ENCODE peak calls at places on chromosomes 7 and 10, in five cellular contexts. A, U, G, W and R are unnamed samples.

GRCh38 chr10:69180525-69181204 is 631 bp downstream of the SUPV3L1 start:
- DNase-seq in A (peak), U (no peak), G (no peak), W (peak), R (no peak)

GRCh38 chr10:14611971-14612693 is 162.6 kb downstream of the FAM107B start:
- DNase-seq in A (no peak), U (no peak), G (no peak), W (no peak), R (no peak)

GRCh38 chr10:1737222-1738061 is at the start of gene ADARB2:
- DNase-seq in A (peak), U (no peak), G (peak), W (peak), R (peak)

GRCh38 chr10:48459270-48460147 is 145.4 kb downstream of the ARHGAP22 start:
- DNase-seq in A (peak), U (peak), G (no peak), W (no peak), R (no peak)

GRCh38 chr10:35182631-35183510 is 56.2 kb downstream of the CREM start:
- DNase-seq in A (no peak), U (no peak), G (no peak), W (no peak), R (no peak)

GRCh38 chr7:12475362-12476063 is 71.8 kb upstream of the VWDE start:
- DNase-seq in A (peak), U (no peak), G (no peak), W (no peak), R (no peak)

GRCh38 chr7:133502498-133502897 is 249.6 kb downstream of the EXOC4 start:
- DNase-seq in A (no peak), U (no peak), G (no peak), W (no peak), R (no peak)

GRCh38 chr10:122877264-122877663 is 2.1 kb downstream of the FAM24B start:
- DNase-seq in A (no peak), U (no peak), G (no peak), W (peak), R (no peak)

GRCh38 chr10:25508112-25508815 is 333.5 kb downstream of the GPR158 start:
- DNase-seq in A (no peak), U (no peak), G (no peak), W (no peak), R (no peak)

GRCh38 chr10:95864906-95865813 is 42.6 kb upstream of the CC2D2B start:
- DNase-seq in A (peak), U (no peak), G (no peak), W (peak), R (peak)

GRCh38 chr10:105023706-105024105 is 382.6 kb downstream of the SORCS3 start:
- DNase-seq in A (no peak), U (no peak), G (no peak), W (no peak), R (no peak)

GRCh38 chr10:35079267-35079666 is 10.9 kb downstream of the CUL2 start:
- DNase-seq in A (no peak), U (no peak), G (no peak), W (no peak), R (no peak)

GRCh38 chr7:39271386-39271785 is 293.7 kb downstream of the POU6F2 start:
- DNase-seq in A (no peak), U (peak), G (peak), W (no peak), R (no peak)

GRCh38 chr10:68871105-68871711 is 29.9 kb upstream of the DDX50 start:
- DNase-seq in A (peak), U (no peak), G (no peak), W (no peak), R (no peak)

GRCh38 chr10:75717126-75717916 is 285.9 kb downstream of the LRMDA start:
- DNase-seq in A (no peak), U (no peak), G (no peak), W (no peak), R (no peak)

GRCh38 chr10:133313192-133313591 is 4.5 kb downstream of the ZNF511 start:
- DNase-seq in A (no peak), U (no peak), G (no peak), W (no peak), R (no peak)

GRCh38 chr7:51451751-51452465 is 135.3 kb upstream of the COBL start:
- DNase-seq in A (peak), U (no peak), G (no peak), W (no peak), R (no peak)

GRCh38 chr10:48670978-48671913 is 13.4 kb upstream of the WDFY4 start:
- DNase-seq in A (peak), U (no peak), G (no peak), W (no peak), R (peak)

GRCh38 chr7:121071662-121072061 is 83.2 kb downstream of the CPED1 start:
- DNase-seq in A (no peak), U (no peak), G (no peak), W (no peak), R (no peak)

GRCh38 chr10:33600381-33600780 is 265.9 kb upstream of the NRP1 start:
- DNase-seq in A (no peak), U (no peak), G (no peak), W (no peak), R (no peak)

GRCh38 chr7:148261996-148262688 is 328.4 kb upstream of the C7orf33 start:
- DNase-seq in A (no peak), U (no peak), G (no peak), W (no peak), R (no peak)

GRCh38 chr7:124843336-124843735 is 77.7 kb upstream of the GPR37 start:
- DNase-seq in A (no peak), U (no peak), G (no peak), W (no peak), R (no peak)

GRCh38 chr7:149598721-149599308 is 101.2 kb upstream of the ZNF746 start:
- DNase-seq in A (no peak), U (no peak), G (no peak), W (peak), R (peak)

GRCh38 chr10:79581044-79581443 is 20.8 kb upstream of the SFTPA2 start:
- DNase-seq in A (no peak), U (no peak), G (no peak), W (no peak), R (no peak)

DNA sequence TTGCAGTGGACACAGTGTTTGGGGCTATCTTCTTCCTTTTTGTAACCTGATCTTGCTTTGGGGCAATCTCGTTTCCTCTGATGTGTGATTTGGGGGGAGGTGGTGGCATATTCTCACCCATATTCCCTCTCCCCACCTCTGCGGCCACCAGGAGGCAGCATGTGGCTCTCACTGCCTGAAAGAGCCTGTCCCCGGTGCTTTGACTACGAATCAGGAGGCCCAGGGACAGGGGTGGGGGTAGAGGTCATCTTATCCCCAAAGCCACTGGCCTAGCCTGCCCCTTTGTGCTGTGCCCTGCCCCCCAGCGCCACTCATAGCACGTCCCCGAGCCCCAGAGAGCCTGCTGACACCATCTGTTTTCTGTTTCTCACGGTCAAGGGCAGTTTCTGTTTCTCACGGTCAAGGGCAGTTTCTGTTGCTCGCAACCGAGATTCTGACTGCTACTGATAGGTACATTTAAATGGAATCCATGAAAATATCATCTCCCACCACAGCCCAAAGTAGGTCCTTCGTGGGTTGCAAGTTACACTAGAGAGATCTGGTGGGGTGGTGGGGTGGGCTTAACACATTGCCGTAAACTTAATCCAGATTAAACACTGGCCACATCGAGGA is 28.2 kb downstream of the PHYH start:
- DNase-seq in A (peak), U (peak), G (peak), W (peak), R (peak)
- TF ChIP-seq CTCF in A (peak), U (peak), G (peak), W (peak), R (peak)

GRCh38 chr7:111486472-111487142 is 75.7 kb downstream of the IMMP2L start:
- DNase-seq in A (peak), U (no peak), G (no peak), W (peak), R (peak)
- TF ChIP-seq CTCF in A (peak), U (peak), G (peak), W (peak), R (peak)

DNA sequence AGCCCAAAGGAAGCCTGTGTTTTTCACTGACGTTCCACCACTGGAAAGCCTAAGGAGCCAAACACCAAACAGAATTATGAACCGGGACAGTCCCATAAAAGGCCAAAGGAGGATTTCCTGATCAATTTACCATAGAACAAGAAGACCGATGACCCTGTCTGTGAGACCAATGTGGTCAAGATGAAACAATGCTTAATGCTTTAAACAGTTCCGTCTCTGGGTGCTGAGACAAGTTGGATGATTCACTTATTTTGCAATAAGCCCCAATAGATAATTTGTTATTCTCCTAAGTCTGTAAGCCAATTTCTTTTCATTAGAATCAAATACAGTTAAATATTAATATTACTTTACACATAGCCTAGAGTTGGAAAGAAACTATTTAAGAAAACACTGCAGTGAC is 134.9 kb downstream of the MICU1 start:
- DNase-seq in A (no peak), U (no peak), G (no peak), W (no peak), R (no peak)
- TF ChIP-seq CTCF in A (no peak), U (no peak), G (no peak), W (no peak), R (no peak)

GRCh38 chr7:143382791-143383641 is 1.9 kb downstream of the ZYX start:
- DNase-seq in A (no peak), U (peak), G (no peak), W (no peak), R (no peak)
- TF ChIP-seq CTCF in A (no peak), U (no peak), G (no peak), W (no peak), R (no peak)

GRCh38 chr10:59833810-59834209 is 72.5 kb downstream of the CCDC6 start:
- DNase-seq in A (no peak), U (no peak), G (no peak), W (no peak), R (no peak)
- TF ChIP-seq CTCF in A (no peak), U (no peak), G (no peak), W (no peak), R (peak)

GRCh38 chr10:123943307-123943706 is 51.7 kb upstream of the CPXM2 start:
- DNase-seq in A (no peak), U (no peak), G (no peak), W (no peak), R (no peak)

GRCh38 chr10:123952099-123952498 is 60.5 kb upstream of the CPXM2 start:
- DNase-seq in A (no peak), U (no peak), G (no peak), W (no peak), R (no peak)

GRCh38 chr10:123945506-123945905 is 53.9 kb upstream of the CPXM2 start:
- DNase-seq in A (no peak), U (no peak), G (no peak), W (no peak), R (no peak)

GRCh38 chr10:123944661-123945060 is 53.1 kb upstream of the CPXM2 start:
- DNase-seq in A (no peak), U (no peak), G (no peak), W (no peak), R (no peak)

DNA sequence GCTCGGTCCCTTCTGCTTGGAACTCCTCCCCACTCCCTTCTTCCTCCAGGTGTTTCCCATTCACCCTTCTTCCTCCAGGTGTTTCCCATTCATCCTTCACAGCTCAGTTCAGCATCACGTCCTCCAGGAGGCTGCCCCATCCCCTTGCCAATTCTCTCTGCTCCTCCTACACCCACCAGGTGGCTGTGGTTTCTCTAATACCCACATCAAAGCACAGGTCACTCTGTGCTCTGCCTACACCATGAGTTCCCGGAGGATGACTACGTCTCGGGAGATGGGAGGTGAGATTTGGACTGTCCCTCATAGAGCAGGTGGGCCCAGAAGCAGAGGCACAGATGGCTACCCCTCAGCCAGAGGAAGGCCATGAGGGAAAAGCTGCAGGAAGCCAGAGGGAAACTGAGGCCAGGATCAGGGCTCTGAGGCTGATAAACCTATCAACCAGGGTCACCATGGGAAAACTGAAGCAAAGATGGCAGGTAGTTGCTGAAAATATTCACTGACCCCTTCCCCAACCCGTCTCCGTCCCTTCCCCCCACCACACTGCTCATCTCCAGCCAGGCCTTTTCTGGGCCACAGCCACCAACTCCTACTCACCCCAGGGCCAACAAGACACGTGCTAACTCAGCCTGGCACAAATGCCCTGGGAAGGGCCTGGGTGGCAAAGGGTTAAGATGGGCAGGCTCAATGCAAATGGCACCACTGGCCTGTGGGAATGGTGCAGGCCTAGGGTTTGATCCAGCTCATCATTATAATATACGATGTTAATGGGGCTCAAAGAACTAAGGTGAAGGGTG is 56.6 kb upstream of the CPXM2 start:
- DNase-seq in A (no peak), U (no peak), G (no peak), W (no peak), R (no peak)
- TF ChIP-seq CTCF in A (no peak), U (no peak), G (no peak), W (no peak), R (no peak)

DNA sequence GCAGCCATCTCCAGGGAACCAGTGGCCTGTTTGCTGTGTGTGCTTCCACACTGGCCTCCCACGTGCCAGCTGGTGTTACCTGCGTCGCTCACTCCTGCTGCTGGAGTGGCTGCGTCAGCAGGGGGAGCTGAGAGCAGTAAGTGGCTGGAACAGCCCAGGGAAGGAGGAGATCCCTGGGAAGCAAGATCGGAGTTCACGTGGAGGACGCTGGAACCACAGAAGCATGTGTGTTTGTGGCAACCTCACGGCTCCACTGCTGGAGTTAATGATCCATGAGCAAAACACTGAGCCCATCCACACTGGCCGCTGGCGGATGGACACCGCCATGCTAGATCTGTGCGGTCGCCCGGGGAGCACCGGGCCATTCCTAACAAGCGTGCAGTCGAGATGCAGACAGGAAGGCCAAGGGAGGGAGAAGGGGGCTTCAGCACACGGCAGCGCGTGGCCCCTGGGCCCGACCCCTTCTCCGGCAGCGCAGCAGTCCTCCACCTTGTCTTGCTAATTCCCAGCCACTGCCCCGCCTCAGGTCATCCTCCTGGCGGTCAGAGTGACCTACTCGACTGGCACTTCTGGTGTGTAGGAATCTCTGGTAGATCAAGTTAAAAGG is 68.5 kb upstream of the EEPD1 start:
- DNase-seq in A (peak), U (no peak), G (peak), W (no peak), R (no peak)
- TF ChIP-seq CTCF in A (peak), U (no peak), G (peak), W (no peak), R (no peak)

GRCh38 chr7:91876391-91877133 is 3.9 kb downstream of the MTERF1 start:
- DNase-seq in A (no peak), U (no peak), G (no peak), W (no peak), R (no peak)
- TF ChIP-seq CTCF in A (peak), U (peak), G (peak), W (no peak), R (no peak)

GRCh38 chr7:101134399-101134980 is 7.6 kb downstream of the SERPINE1 start:
- DNase-seq in A (no peak), U (no peak), G (no peak), W (no peak), R (no peak)

GRCh38 chr7:101140746-101141382 is 13.4 kb upstream of the AP1S1 start:
- DNase-seq in A (no peak), U (no peak), G (no peak), W (peak), R (no peak)

GRCh38 chr7:101137651-101138148 is 10.8 kb downstream of the SERPINE1 start:
- DNase-seq in A (no peak), U (no peak), G (no peak), W (no peak), R (no peak)

GRCh38 chr7:101140339-101140699 is 13.4 kb downstream of the SERPINE1 start:
- DNase-seq in A (no peak), U (no peak), G (no peak), W (no peak), R (no peak)

GRCh38 chr7:101138149-101138870 is 11.4 kb downstream of the SERPINE1 start:
- DNase-seq in A (peak), U (peak), G (peak), W (peak), R (peak)
- TF ChIP-seq CTCF in A (peak), U (peak), G (peak), W (peak), R (peak)

GRCh38 chr7:108592633-108593277 is 23.1 kb downstream of the DNAJB9 start:
- DNase-seq in A (peak), U (no peak), G (no peak), W (no peak), R (no peak)
- TF ChIP-seq CTCF in A (no peak), U (no peak), G (peak), W (no peak), R (peak)